ENCODE peak calls at places on chromosomes 12 and 14, in ten cellular contexts. O is NCI-H1694, K is GM03348, V is BJ, C is NCI-H510A, G is non-pigmented ciliary epithelial cell, X is LHCN-M2, E is EH, I is neuronal stem cell, P is foreskin fibroblast. W is an unnamed sample.

GRCh38 chr12:121196902-121197301 is 13.0 kb upstream of the P2RX4 start:
- DNase-seq in O (no peak), P (no peak), C (no peak), X (no peak), E (no peak), V (no peak), I (no peak), G (no peak), K (no peak), W (no peak)

GRCh38 chr14:61269321-61270083 is 11.6 kb downstream of the TMEM30B start:
- DNase-seq in X (peak), O (peak), G (no peak), V (no peak), C (peak), P (peak), E (peak), K (peak), I (peak), W (peak)

GRCh38 chr14:54564071-54564798 is 2.7 kb upstream of the SAMD4A start:
- DNase-seq in G (no peak), V (no peak), E (peak), P (peak), K (peak), I (peak), C (no peak), X (peak), O (peak), W (no peak)

GRCh38 chr12:72072613-72073212 is 134.1 kb downstream of the TPH2 start:
- DNase-seq in G (no peak), P (no peak), K (no peak), E (peak), C (no peak), V (no peak), X (no peak), I (no peak), O (no peak), W (no peak)

GRCh38 chr12:32926963-32927362 is 30.4 kb upstream of the PKP2 start:
- DNase-seq in P (no peak), V (no peak), I (no peak), O (no peak), X (no peak), C (no peak), G (no peak), E (no peak), K (no peak), W (no peak)

GRCh38 chr12:127230843-127231260 is 1036.1 kb upstream of the TMEM132C start:
- DNase-seq in C (no peak), O (no peak), G (peak), P (peak), E (peak), X (peak), V (peak), I (no peak), K (peak), W (no peak)

GRCh38 chr14:67524152-67524963 is 8.7 kb upstream of the PLEKHH1 start:
- DNase-seq in K (no peak), E (peak), X (no peak), I (no peak), O (no peak), V (no peak), P (no peak), C (no peak), G (no peak), W (no peak)

GRCh38 chr12:124422142-124422569 is 127.3 kb downstream of the RFLNA start:
- DNase-seq in O (no peak), V (no peak), E (no peak), C (peak), I (no peak), P (no peak), X (no peak), K (no peak), G (no peak), W (no peak)

GRCh38 chr12:50326636-50327284 is 43.4 kb upstream of the LIMA1 start:
- DNase-seq in P (peak), X (peak), I (no peak), E (peak), C (no peak), K (no peak), V (peak), O (no peak), G (no peak), W (no peak)

GRCh38 chr12:98228619-98229538 is 286.5 kb upstream of the TMPO start:
- DNase-seq in V (no peak), E (no peak), C (no peak), P (no peak), K (no peak), G (no peak), I (no peak), O (no peak), X (no peak), W (no peak)

GRCh38 chr12:120639771-120640721 is at the start of gene CABP1:
- DNase-seq in G (no peak), X (no peak), P (no peak), I (peak), E (peak), O (peak), C (peak), V (no peak), K (no peak), W (peak)

GRCh38 chr14:104913413-104913812 is 11.3 kb upstream of the PLD4 start:
- DNase-seq in I (no peak), X (no peak), K (no peak), C (peak), P (no peak), V (no peak), G (no peak), E (no peak), O (no peak), W (no peak)

GRCh38 chr14:93011650-93012317 is 88.8 kb downstream of the CHGA start:
- DNase-seq in P (no peak), X (no peak), O (no peak), C (peak), V (no peak), K (no peak), E (no peak), G (no peak), I (no peak), W (no peak)

GRCh38 chr12:109741286-109741969 is 27.8 kb downstream of the FAM222A start:
- DNase-seq in O (no peak), V (no peak), E (no peak), X (no peak), G (no peak), P (no peak), I (no peak), K (no peak), C (no peak), W (no peak)

GRCh38 chr12:71636704-71637115 is 26.9 kb downstream of the ZFC3H1 start:
- DNase-seq in V (peak), O (peak), K (peak), E (peak), C (peak), G (no peak), X (peak), P (peak), I (peak), W (no peak)

GRCh38 chr12:95446511-95446910 is 27.4 kb upstream of the METAP2 start:
- DNase-seq in C (no peak), X (no peak), I (peak), K (peak), P (peak), G (no peak), V (no peak), O (no peak), E (no peak), W (no peak)

GRCh38 chr14:68574906-68575305 is 218.0 kb downstream of the ZFP36L1 start:
- DNase-seq in V (no peak), O (no peak), E (peak), I (no peak), G (no peak), P (peak), C (no peak), K (peak), X (peak), W (no peak)

GRCh38 chr12:131116437-131117117 is 162.9 kb downstream of the ADGRD1 start:
- DNase-seq in C (no peak), O (no peak), I (no peak), V (peak), P (peak), X (no peak), K (peak), G (no peak), E (peak), W (no peak)

GRCh38 chr14:64702493-64703392 is 1.5 kb upstream of the PLEKHG3 start:
- DNase-seq in K (no peak), P (no peak), V (no peak), O (no peak), C (peak), I (no peak), E (no peak), X (no peak), G (no peak), W (no peak)